ENCODE peak calls at places on chromosome 21, in eight cellular contexts. Y is thyroid gland, O is body of pancreas, Q is GM12878, I is sigmoid colon, Z is heart left ventricle, C is A549, P is breast epithelium. F is an unnamed sample.
A peak's percentile ranks its signal among the peaks of the same experiment; 100 is the strongest.

GRCh38 chr21:25772680-25773079 is 37.9 kb downstream of the GABPA start:
- DNase-seq in I (no peak), C (no peak), Q (no peak), Y (no peak), O (no peak), Z (no peak), P (no peak), F (no peak)

GRCh38 chr21:40706806-40707205 is 140.2 kb downstream of the DSCAM start:
- DNase-seq in I (no peak), Q (no peak), C (no peak), O (no peak), Y (no peak), Z (no peak), P (no peak), F (no peak)

GRCh38 chr21:28392436-28392835 is 600.2 kb downstream of the LTN1 start:
- DNase-seq in Q (no peak), P (no peak), Z (no peak), C (no peak), O (no peak), I (no peak), Y (no peak), F (no peak)

GRCh38 chr21:31117046-31117916 is 79.0 kb upstream of the KRTAP19-8 start:
- DNase-seq in Q (no peak), Y (no peak), I (no peak), P (no peak), Z (no peak), O (no peak), C (peak; percentile 9), F (no peak)

GRCh38 chr21:17441370-17441769 is 71.5 kb upstream of the CXADR start:
- DNase-seq in P (peak; percentile 72), C (no peak), I (no peak), Y (peak; percentile 22), Z (no peak), Q (no peak), O (peak; percentile 88), F (no peak)

GRCh38 chr21:26962516-26963305 is 4.2 kb downstream of the ADAMTS5 start:
- DNase-seq in P (no peak), Z (no peak), Q (no peak), C (no peak), Y (no peak), O (no peak), I (no peak), F (no peak)

GRCh38 chr21:21997390-21998333 is 999.5 kb downstream of the NCAM2 start:
- DNase-seq in I (no peak), O (no peak), Y (no peak), Q (no peak), Z (no peak), C (no peak), P (no peak), F (no peak)

GRCh38 chr21:27225142-27225541 is 258.3 kb upstream of the ADAMTS5 start:
- DNase-seq in Q (no peak), Z (no peak), C (no peak), P (no peak), I (no peak), Y (no peak), O (no peak), F (no peak)

GRCh38 chr21:39149008-39149407 is 34.2 kb downstream of the PSMG1 start:
- DNase-seq in Q (no peak), P (no peak), C (no peak), O (no peak), Z (no peak), Y (no peak), I (no peak), F (no peak)

GRCh38 chr21:18614327-18614726 is 210.7 kb upstream of the TMPRSS15 start:
- DNase-seq in Y (no peak), O (no peak), I (no peak), P (no peak), Q (no peak), C (no peak), Z (no peak), F (no peak)

GRCh38 chr21:42071146-42071737 is at the start of gene UMODL1:
- DNase-seq in I (no peak), P (no peak), Z (no peak), C (no peak), Q (no peak), Y (no peak), O (no peak), F (no peak)

GRCh38 chr21:21664871-21665270 is 666.7 kb downstream of the NCAM2 start:
- DNase-seq in C (no peak), O (no peak), Q (no peak), Y (no peak), I (no peak), Z (no peak), P (no peak), F (no peak)

GRCh38 chr21:46457801-46458314 is 833 bp upstream of the DIP2A start:
- DNase-seq in O (peak; percentile 37), Y (peak; percentile 41), P (no peak), Q (no peak), C (peak; percentile 16), I (peak; percentile 77), Z (peak; percentile 54), F (no peak)

GRCh38 chr21:41167348-41168342 is at the start of gene BACE2:
- DNase-seq in O (peak; percentile 87), Y (peak; percentile 79), C (peak; percentile 31), Q (no peak), Z (peak; percentile 88), I (peak; percentile 93), P (peak; percentile 80), F (peak; percentile 83)

DNA sequence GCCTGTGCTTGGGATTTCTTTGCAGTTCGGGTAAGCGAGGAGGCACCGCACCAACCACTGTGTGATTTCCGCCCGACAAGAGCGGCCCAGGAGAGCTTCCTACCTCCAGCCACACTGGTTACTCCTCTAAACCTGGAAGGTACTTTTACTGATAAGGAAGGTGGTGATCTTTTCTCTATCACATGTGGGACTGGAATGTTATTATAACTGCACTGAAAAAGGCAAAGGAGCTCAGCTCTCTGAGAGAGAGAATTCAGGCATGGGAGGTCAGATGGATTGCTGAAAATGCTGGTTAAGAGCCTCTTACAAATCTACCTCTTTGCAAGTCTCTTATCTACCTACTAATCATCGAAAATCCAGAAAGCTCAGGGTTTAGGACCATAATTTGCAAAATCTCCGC is 7.7 kb upstream of the KCNE1 start:
- DNase-seq in Q (no peak), C (no peak), Z (no peak), I (no peak), P (no peak), Y (no peak), O (no peak), F (no peak)
- H3K4me1 ChIP-seq in Q (peaks cover 7% of the 10 kb centered on the region), C (peaks cover 26% of the 10 kb centered on the region), Z (peaks cover 48% of the 10 kb centered on the region), I (no peaks in the 10 kb centered on the region), P (no peaks in the 10 kb centered on the region), Y (peaks cover 5% of the 10 kb centered on the region), O (peaks cover 30% of the 10 kb centered on the region), F (peaks cover under 1% of the 10 kb centered on the region)

GRCh38 chr21:43373387-43374227 is 53.3 kb downstream of the SIK1 start:
- DNase-seq in O (no peak), I (no peak), Q (no peak), P (no peak), Y (peak; percentile 70), C (no peak), Z (no peak), F (no peak)

GRCh38 chr21:43375827-43376795 is 50.8 kb downstream of the SIK1 start:
- DNase-seq in C (no peak), O (no peak), Q (no peak), Y (no peak), Z (no peak), I (peak; percentile 56), P (no peak), F (no peak)

GRCh38 chr21:43375006-43375826 is 51.7 kb downstream of the SIK1 start:
- DNase-seq in C (no peak), Y (no peak), P (no peak), I (peak; percentile 62), Q (no peak), O (no peak), Z (no peak), F (no peak)

GRCh38 chr21:43372663-43373386 is 54.1 kb downstream of the SIK1 start:
- DNase-seq in C (no peak), Y (peak; percentile 78), Q (no peak), P (no peak), O (peak; percentile 31), Z (no peak), I (no peak), F (no peak)

GRCh38 chr21:43374228-43374885 is 52.6 kb downstream of the SIK1 start:
- DNase-seq in P (no peak), I (peak; percentile 56), C (no peak), O (no peak), Y (no peak), Z (no peak), Q (no peak), F (no peak)
- TF ChIP-seq POLR2A in P (no peak), I (no peak), C (no peak), O (no peak), Y (no peak), Z (no peak), Q (no peak), F (no peak)

GRCh38 chr21:44088401-44088780 is 18.8 kb upstream of the PWP2 start:
- DNase-seq in P (no peak), Z (peak; percentile 6), C (no peak), Y (no peak), Q (no peak), O (no peak), I (no peak), F (no peak)

GRCh38 chr21:44089001-44089911 is 17.9 kb upstream of the PWP2 start:
- DNase-seq in P (no peak), Y (no peak), Q (no peak), Z (peak; percentile 18), O (peak; percentile 37), C (no peak), I (peak; percentile 30), F (no peak)

GRCh38 chr21:44087426-44088400 is 19.5 kb upstream of the PWP2 start:
- DNase-seq in Q (no peak), I (no peak), Y (no peak), Z (peak; percentile 22), O (no peak), C (no peak), P (no peak), F (no peak)

GRCh38 chr21:44092201-44092600 is 15.0 kb upstream of the PWP2 start:
- DNase-seq in Y (no peak), C (no peak), O (no peak), P (no peak), I (no peak), Q (no peak), Z (peak; percentile 20), F (no peak)

DNA sequence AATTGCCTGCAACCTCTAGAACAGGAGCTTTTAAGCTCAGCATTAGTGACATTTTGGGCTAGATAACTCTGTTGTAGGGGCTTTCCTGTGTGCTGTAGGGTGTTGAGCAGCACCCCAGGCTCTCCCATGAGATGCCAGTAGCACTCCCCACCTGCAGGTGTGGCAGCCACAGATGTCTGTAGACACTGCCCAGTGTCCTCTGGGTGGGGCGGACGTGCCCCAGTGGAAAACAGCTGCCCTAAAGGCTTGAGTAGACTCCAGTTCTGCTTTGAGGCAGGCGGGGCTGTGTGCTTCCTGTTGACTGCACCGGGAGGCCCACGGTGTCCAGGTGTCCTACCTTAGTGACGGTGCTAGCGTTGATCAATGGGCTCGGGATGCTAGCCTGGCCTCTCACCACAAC is 16.9 kb upstream of the PWP2 start:
- DNase-seq in I (no peak), Q (no peak), Z (peak; percentile 10), C (no peak), Y (no peak), P (no peak), O (no peak), F (no peak)
- H3K4me1 ChIP-seq in I (no peaks in the 10 kb centered on the region), Q (no peaks in the 10 kb centered on the region), Z (peaks cover 36% of the 10 kb centered on the region), C (no peaks in the 10 kb centered on the region), Y (no peaks in the 10 kb centered on the region), P (no peaks in the 10 kb centered on the region), O (peaks cover 29% of the 10 kb centered on the region), F (no peaks in the 10 kb centered on the region)

GRCh38 chr21:16248705-16249104 is 518.9 kb downstream of the USP25 start:
- DNase-seq in O (no peak), Z (no peak), P (no peak), Q (no peak), I (no peak), Y (no peak), C (no peak), F (no peak)

GRCh38 chr21:16250282-16250681 is 520.5 kb downstream of the USP25 start:
- DNase-seq in Y (peak; percentile 6), C (no peak), Z (no peak), Q (no peak), I (no peak), O (no peak), P (no peak), F (no peak)
- TF ChIP-seq POLR2A in Y (no peak), C (no peak), Z (no peak), Q (no peak), I (no peak), O (no peak), P (no peak), F (no peak)